ENCODE peak calls at places on chromosomes 13 and 19, in four cellular contexts. Q is uterus, Y is lower lobe of right lung, G is neural progenitor cell. P is an unnamed sample.

GRCh38 chr13:110327036-110327790 is 20.1 kb downstream of the COL4A2 start:
- DNase-seq in Q (no peak), Y (no peak), G (peak), P (no peak)

GRCh38 chr13:43095771-43096719 is 72.7 kb downstream of the DNAJC15 start:
- DNase-seq in Q (no peak), Y (no peak), G (no peak), P (no peak)

GRCh38 chr19:5799247-5800241 is 5.3 kb upstream of the NRTN start:
- DNase-seq in Q (no peak), Y (no peak), G (no peak), P (no peak)

GRCh38 chr13:99028890-99029289 is 51.0 kb upstream of the DOCK9 start:
- DNase-seq in Q (no peak), Y (no peak), G (peak), P (no peak)

GRCh38 chr19:36113895-36114762 is 546 bp downstream of the POLR2I start:
- DNase-seq in Q (no peak), Y (no peak), G (peak), P (no peak)

GRCh38 chr19:37413243-37414084 is 42.6 kb downstream of the ZNF527 start:
- DNase-seq in Q (no peak), Y (no peak), G (no peak), P (no peak)

GRCh38 chr13:27261376-27261775 is 9.3 kb upstream of the RASL11A start:
- DNase-seq in Q (no peak), Y (no peak), G (no peak), P (no peak)

GRCh38 chr19:6718741-6719539 is 1.5 kb downstream of the C3 start:
- DNase-seq in Q (no peak), Y (peak), G (peak), P (no peak)

DNA sequence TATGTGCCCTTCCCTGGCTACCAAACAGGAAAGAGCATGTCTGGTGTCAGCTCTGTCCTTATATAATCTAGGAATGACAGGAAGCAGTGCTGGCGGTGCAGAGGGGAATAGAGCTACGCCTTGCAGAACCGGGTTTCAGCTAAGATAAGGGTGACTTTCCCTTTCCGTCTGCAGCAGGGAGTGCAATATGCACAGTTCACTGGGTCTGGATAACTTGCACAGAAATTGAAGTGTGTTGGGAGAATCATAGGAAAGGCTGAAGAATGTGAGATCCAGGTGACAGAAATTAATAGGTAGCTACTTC is 90.0 kb upstream of the TSHZ3 start:
- DNase-seq in Q (no peak), Y (no peak), G (no peak), P (no peak)
- H3K4me3 ChIP-seq in Q (no peak), Y (no peak), G (no peak), P (no peak)

GRCh38 chr13:101181076-101181685 is 235.1 kb downstream of the NALCN start:
- DNase-seq in Q (no peak), Y (no peak), G (no peak), P (no peak)
- TF ChIP-seq CTCF in Q (no peak), Y (no peak), G (no peak), P (no peak)

GRCh38 chr13:24541127-24541475 is 28.5 kb upstream of the PARP4 start:
- DNase-seq in Q (no peak), Y (no peak), G (no peak), P (no peak)
- H3K4me3 ChIP-seq in Q (no peak), Y (peak), G (peak), P (peak)

GRCh38 chr13:40668335-40668734 is 1.9 kb upstream of the FOXO1 start:
- DNase-seq in Q (peak), Y (no peak), G (peak), P (no peak)
- TF ChIP-seq CTCF in Q (peak), Y (peak), G (peak), P (peak)

DNA sequence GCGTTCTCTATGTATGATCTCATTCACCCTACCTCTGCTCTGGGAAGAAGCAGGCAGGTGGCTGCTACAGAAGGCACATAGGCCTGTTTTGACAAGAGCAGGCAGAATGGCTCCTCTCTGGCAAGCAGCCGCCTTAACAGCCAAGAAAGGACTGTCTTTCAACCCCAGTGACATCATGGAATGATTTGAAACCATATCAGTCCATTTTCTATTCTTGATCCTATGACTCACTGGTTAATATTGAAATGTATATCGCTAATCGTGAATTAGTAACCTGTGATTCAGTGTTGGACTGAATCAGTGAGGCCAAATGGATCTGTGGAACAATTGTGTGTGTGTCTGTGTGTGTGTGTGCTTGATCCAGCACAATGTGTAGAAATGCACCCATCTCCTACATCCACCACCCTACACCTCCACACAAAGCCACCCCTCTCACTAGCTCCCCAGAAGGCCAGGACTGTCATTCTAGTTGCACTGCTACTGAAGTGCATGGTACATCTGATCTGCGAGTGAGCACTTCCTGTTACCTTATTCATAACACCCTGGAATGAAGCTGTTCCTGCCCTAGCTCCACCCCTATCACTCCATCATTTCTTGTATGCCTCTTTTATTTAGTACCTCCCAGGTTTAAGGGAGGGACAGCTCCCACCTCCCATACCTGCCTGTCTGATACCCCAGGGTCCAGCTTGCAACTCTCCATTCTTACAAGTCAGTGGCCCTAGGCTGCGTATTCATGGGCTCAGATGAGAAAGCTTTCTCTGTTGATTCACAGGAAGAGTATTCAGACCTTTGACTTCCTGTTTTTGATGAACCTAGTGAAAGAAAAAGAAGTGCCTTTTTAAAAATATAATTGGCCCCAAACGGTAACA is 460.0 kb downstream of the FOXO1 start:
- DNase-seq in Q (no peak), Y (no peak), G (no peak), P (peak)
- H3K4me3 ChIP-seq in Q (no peak), Y (no peak), G (no peak), P (no peak)

GRCh38 chr19:7933411-7933810 is 7.5 kb upstream of the CTXN1 start:
- DNase-seq in Q (no peak), Y (no peak), G (no peak), P (no peak)
- TF ChIP-seq CTCF in Q (no peak), Y (peak), G (peak), P (no peak)

DNA sequence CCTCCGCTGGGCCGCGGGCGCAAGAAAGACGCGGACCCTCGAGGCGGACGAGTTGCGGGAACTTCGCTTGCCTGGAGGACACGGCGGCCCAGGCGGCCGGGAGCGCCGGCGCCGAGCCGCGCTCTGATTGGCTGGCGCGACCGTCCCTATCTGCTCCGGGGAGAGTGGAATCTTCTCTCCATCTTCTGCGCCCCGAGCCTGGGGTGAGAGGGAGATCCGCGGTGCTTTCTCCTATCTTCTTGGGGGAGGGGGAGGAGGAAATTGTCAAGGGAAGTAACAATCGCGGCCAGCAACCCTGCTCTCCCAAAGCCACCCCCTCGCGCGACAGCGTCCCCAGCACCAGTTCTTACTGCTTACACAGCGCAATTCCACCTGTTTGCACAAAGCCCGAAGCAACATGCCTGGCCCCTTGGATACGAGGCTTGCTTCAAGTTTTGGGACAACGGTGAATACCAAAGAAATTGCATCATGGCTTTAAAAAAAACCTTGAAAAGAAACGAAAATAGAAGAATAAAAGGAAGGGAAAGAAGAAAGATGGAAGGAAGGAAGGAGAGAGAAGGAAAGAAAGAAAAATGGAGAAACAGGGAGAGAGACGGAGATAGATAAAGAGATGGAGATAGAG is 4.8 kb downstream of the SOX21 start:
- DNase-seq in Q (no peak), Y (no peak), G (peak), P (no peak)
- H3K4me3 ChIP-seq in Q (no peak), Y (no peak), G (peak), P (no peak)

GRCh38 chr19:34241513-34242337 is 12.6 kb upstream of the GARRE1 start:
- DNase-seq in Q (no peak), Y (peak), G (peak), P (no peak)
- TF ChIP-seq CTCF in Q (no peak), Y (peak), G (peak), P (peak)

GRCh38 chr13:50893211-50893852 is 16.3 kb upstream of the RNASEH2B start:
- DNase-seq in Q (no peak), Y (no peak), G (no peak), P (no peak)
- H3K4me3 ChIP-seq in Q (no peak), Y (no peak), G (no peak), P (no peak)

P was measured in RWPE2.